ENCODE peak calls at places on chromosomes 5 and 9, in four cellular contexts. A is spleen, M is dorsolateral prefrontal cortex, P is AG04450. C is an unnamed sample.

GRCh38 chr5:102537011-102537410 is 38.2 kb upstream of the SLCO6A1 start:
- DNase-seq in A (no peak), P (no peak), M (no peak), C (no peak)

GRCh38 chr9:90898229-90898628 is 96.6 kb downstream of the SYK start:
- DNase-seq in M (no peak), A (no peak), P (no peak), C (no peak)

GRCh38 chr5:152171888-152172287 is 233.2 kb downstream of the NMUR2 start:
- DNase-seq in M (no peak), P (no peak), A (no peak), C (no peak)

GRCh38 chr5:139798883-139799282 is 3.3 kb downstream of the PSD2 start:
- DNase-seq in M (no peak), A (no peak), P (no peak), C (no peak)

GRCh38 chr5:62643556-62644451 is 65.2 kb downstream of the LRRC70 start:
- DNase-seq in M (no peak), A (no peak), P (no peak), C (no peak)

GRCh38 chr5:129541648-129542251 is 81.7 kb downstream of the ADAMTS19 start:
- DNase-seq in A (no peak), M (no peak), P (no peak), C (no peak)

GRCh38 chr9:70159630-70160029 is 99.1 kb upstream of the SMC5 start:
- DNase-seq in A (no peak), M (no peak), P (no peak), C (no peak)

GRCh38 chr9:127133739-127134167 is 11.3 kb upstream of the ANGPTL2 start:
- DNase-seq in M (peak; percentile 89), A (no peak), P (peak; percentile 85), C (peak; percentile 56)

GRCh38 chr9:91720746-91721705 is 229.0 kb downstream of the ROR2 start:
- DNase-seq in P (no peak), M (no peak), A (no peak), C (no peak)

GRCh38 chr5:15790446-15791005 is 290.5 kb downstream of the FBXL7 start:
- DNase-seq in M (no peak), P (no peak), A (no peak), C (no peak)

GRCh38 chr5:133421394-133421793 is 190.9 kb downstream of the FSTL4 start:
- DNase-seq in A (no peak), M (no peak), P (no peak), C (no peak)

GRCh38 chr9:5767968-5768932 is 64.7 kb downstream of the ERMP1 start:
- DNase-seq in P (no peak), M (no peak), A (no peak), C (no peak)

GRCh38 chr9:112029921-112030444 is 133.4 kb downstream of the UGCG start:
- DNase-seq in P (peak; percentile 52), A (no peak), M (no peak), C (no peak)

GRCh38 chr5:92248518-92248917 is 865.4 kb upstream of the ARRDC3 start:
- DNase-seq in P (no peak), A (no peak), M (no peak), C (no peak)

GRCh38 chr9:8627944-8628679 is 828.5 kb upstream of the DMAC1 start:
- DNase-seq in A (no peak), M (no peak), P (no peak), C (no peak)

GRCh38 chr9:97900738-97901565 is 21.3 kb downstream of the TRMO start:
- DNase-seq in A (no peak), P (peak; percentile 21), M (no peak), C (no peak)

GRCh38 chr5:54703568-54704255 is 186.2 kb downstream of the SNX18 start:
- DNase-seq in M (no peak), A (no peak), P (no peak), C (no peak)

GRCh38 chr9:36559036-36559695 is 13.5 kb upstream of the MELK start:
- DNase-seq in A (no peak), P (no peak), M (no peak), C (no peak)

GRCh38 chr9:22158983-22159382 is 149.9 kb upstream of the CDKN2B start:
- DNase-seq in M (peak; percentile 31), A (no peak), P (no peak), C (no peak)

GRCh38 chr9:130421154-130421801 is 23.5 kb upstream of the ASS1 start:
- DNase-seq in M (no peak), P (no peak), A (no peak), C (no peak)

GRCh38 chr5:56838409-56839039 is 23.2 kb downstream of the MAP3K1 start:
- DNase-seq in A (no peak), P (peak; percentile 26), M (no peak), C (no peak)

GRCh38 chr9:99272866-99273265 is 50.8 kb downstream of the SEC61B start:
- DNase-seq in M (no peak), A (no peak), P (no peak), C (no peak)

GRCh38 chr5:579746-580366 is 32.3 kb upstream of the CEP72 start:
- DNase-seq in A (no peak), M (no peak), P (no peak), C (no peak)

DNA sequence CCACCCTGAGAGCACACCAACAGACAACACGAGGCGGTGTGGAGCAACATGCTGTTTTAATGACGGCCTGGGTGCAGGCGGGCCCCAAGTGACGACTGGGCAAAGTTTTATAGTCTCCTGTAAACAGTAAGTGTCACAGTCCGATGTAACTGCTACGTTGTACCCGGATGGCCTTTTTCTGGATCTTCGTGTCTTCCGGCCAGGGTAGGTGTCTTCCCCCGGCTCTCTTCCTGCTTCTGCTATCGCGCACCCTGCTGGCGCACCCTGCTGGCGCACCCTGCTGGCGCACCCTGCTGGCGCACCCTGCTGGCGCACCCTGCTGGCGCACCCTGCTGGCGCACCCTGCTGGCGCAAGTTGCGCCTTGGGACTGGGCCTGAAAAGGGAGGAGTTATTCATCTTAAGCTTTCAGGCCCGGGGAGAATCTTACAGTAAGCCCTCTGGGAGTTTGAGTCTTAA is 143.0 kb upstream of the TARS1 start:
- DNase-seq in A (peak; percentile 52), P (no peak), M (no peak), C (no peak)
- TF ChIP-seq CTCF in A (no peak), P (no peak), M (no peak), C (no peak)

GRCh38 chr5:22887566-22887965 is 34.4 kb upstream of the CDH12 start:
- DNase-seq in A (no peak), M (no peak), P (no peak), C (no peak)

GRCh38 chr5:22892441-22892840 is 39.3 kb upstream of the CDH12 start:
- DNase-seq in M (no peak), A (no peak), P (no peak), C (no peak)

DNA sequence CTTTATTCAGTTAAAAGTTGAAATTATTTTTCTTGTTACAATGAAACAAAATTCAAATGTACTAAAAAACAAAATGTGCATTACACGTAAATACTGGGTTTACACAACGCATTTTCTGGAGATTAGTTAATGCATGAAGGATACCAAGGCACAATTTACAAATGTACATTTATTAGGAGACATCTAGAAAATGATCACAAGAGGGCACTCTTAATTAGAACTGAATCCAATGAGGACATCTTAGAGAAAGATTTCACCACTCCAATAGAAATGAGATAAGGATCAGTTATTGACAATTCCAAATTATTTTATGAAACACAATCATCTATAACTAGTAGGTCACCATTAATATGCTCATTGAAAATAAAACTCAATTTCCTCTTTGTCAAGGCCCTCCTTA is 36.6 kb upstream of the CDH12 start:
- DNase-seq in A (no peak), M (no peak), P (no peak), C (no peak)
- H3K27ac ChIP-seq in A (no peak overlapping the region), M (no peak overlapping the region), P (no peak overlapping the region), C (no peak overlapping the region)

GRCh38 chr9:37961346-37961745 is 57.4 kb upstream of the SLC25A51 start:
- DNase-seq in P (no peak), A (no peak), M (no peak), C (no peak)

GRCh38 chr9:37963936-37964739 is 60.2 kb upstream of the SLC25A51 start:
- DNase-seq in M (peak; percentile 89), A (no peak), P (peak; percentile 71), C (no peak)

GRCh38 chr9:37958154-37958553 is 54.2 kb upstream of the SLC25A51 start:
- DNase-seq in P (no peak), A (peak; percentile 41), M (no peak), C (no peak)

GRCh38 chr9:37957664-37957953 is 53.7 kb upstream of the SLC25A51 start:
- DNase-seq in P (no peak), A (no peak), M (no peak), C (no peak)

GRCh38 chr9:37960631-37961030 is 56.7 kb upstream of the SLC25A51 start:
- DNase-seq in M (no peak), A (no peak), P (no peak), C (no peak)
- TF ChIP-seq CTCF in M (no peak), A (no peak), P (no peak), C (no peak)

GRCh38 chr5:156681276-156681675 is 168.8 kb upstream of the PPP1R2B start:
- DNase-seq in A (no peak), P (no peak), M (no peak), C (no peak)

GRCh38 chr5:156675402-156675801 is 174.7 kb upstream of the PPP1R2B start:
- DNase-seq in P (no peak), A (no peak), M (no peak), C (no peak)

GRCh38 chr5:156680845-156681244 is 169.2 kb upstream of the PPP1R2B start:
- DNase-seq in M (peak; percentile 26), P (no peak), A (peak; percentile 68), C (peak; percentile 21)

GRCh38 chr5:156678484-156678883 is 171.6 kb upstream of the PPP1R2B start:
- DNase-seq in M (no peak), A (no peak), P (no peak), C (no peak)

GRCh38 chr5:156677963-156678362 is 172.1 kb upstream of the PPP1R2B start:
- DNase-seq in A (no peak), P (no peak), M (no peak), C (peak; percentile 12)
- H3K27ac ChIP-seq in A (no peak overlapping the region), P (no peak overlapping the region), M (no peak overlapping the region), C (no peak overlapping the region)

GRCh38 chr5:127565586-127566270 is 48.3 kb downstream of the PRRC1 start:
- DNase-seq in A (no peak), P (no peak), M (no peak), C (no peak)

GRCh38 chr5:127563133-127563532 is 45.7 kb downstream of the PRRC1 start:
- DNase-seq in A (no peak), M (no peak), P (no peak), C (no peak)

GRCh38 chr5:127564002-127564769 is 46.7 kb downstream of the PRRC1 start:
- DNase-seq in A (no peak), M (no peak), P (peak; percentile 18), C (peak; percentile 47)

GRCh38 chr5:127561254-127561653 is 43.8 kb downstream of the PRRC1 start:
- DNase-seq in A (no peak), P (peak; percentile 30), M (no peak), C (no peak)

DNA sequence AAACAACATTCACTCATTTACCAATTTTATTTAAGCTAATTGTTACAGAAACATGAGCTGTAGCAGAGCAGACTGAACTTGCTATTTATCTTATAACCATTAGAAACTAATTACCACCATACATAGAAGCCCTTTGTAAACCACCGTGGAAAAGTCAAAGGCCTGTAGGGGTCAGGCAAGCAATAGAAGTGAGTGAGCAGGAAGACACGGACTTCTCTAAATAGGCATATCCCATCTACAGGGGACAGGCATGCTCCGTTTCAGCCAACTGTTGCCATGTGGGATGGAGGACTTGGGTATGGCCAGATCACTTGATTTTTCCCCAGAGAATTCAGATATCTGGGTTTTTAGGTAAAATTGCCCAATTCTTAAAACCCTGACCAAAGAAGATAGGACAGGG is 44.8 kb downstream of the PRRC1 start:
- DNase-seq in A (no peak), P (no peak), M (no peak), C (no peak)
- TF ChIP-seq CTCF in A (no peak), P (peak; percentile 10), M (peak; percentile 55), C (no peak)

GRCh38 chr5:59547731-59548130 is 345.8 kb downstream of the PDE4D start:
- DNase-seq in A (no peak), M (no peak), P (no peak), C (no peak)
- H3K27ac ChIP-seq in A (no peak overlapping the region), M (no peak overlapping the region), P (no peak overlapping the region), C (no peak overlapping the region)

C was measured in heart right ventricle.